ENCODE peak calls at places on chromosomes 1 and 21, in eight cellular contexts. G, J, R, L, Z, A, N and O are unnamed samples.

GRCh38 chr1:244065960-244066388 is 14.9 kb downstream of the ZBTB18 start:
- DNase-seq in G (peak), J (peak), R (no peak), L (no peak), Z (no peak), A (no peak), N (no peak), O (no peak)

GRCh38 chr1:211352985-211353515 is 26.4 kb downstream of the TRAF5 start:
- DNase-seq in G (no peak), J (peak), R (no peak), L (peak), Z (peak), A (peak), N (peak), O (no peak)

GRCh38 chr1:91404151-91405012 is at the start of gene HFM1:
- DNase-seq in G (peak), J (no peak), R (peak), L (peak), Z (peak), A (peak), N (peak), O (no peak)

GRCh38 chr1:194056169-194056568 is 869.8 kb upstream of the B3GALT2 start:
- DNase-seq in G (no peak), J (no peak), R (no peak), L (no peak), Z (no peak), A (no peak), N (no peak), O (no peak)

GRCh38 chr1:1630965-1631792 is 794 bp upstream of the MMP23B start:
- DNase-seq in G (no peak), J (peak), R (peak), L (no peak), Z (no peak), A (no peak), N (no peak), O (no peak)

GRCh38 chr1:208497866-208498541 is 253.8 kb upstream of the PLXNA2 start:
- DNase-seq in G (no peak), J (peak), R (peak), L (no peak), Z (no peak), A (no peak), N (no peak), O (no peak)

GRCh38 chr1:175892686-175893085 is 149.3 kb upstream of the TNR start:
- DNase-seq in G (no peak), J (no peak), R (no peak), L (no peak), Z (no peak), A (no peak), N (no peak), O (no peak)

GRCh38 chr1:182260516-182260915 is 131.1 kb downstream of the GLUL start:
- DNase-seq in G (no peak), J (no peak), R (no peak), L (no peak), Z (no peak), A (no peak), N (no peak), O (no peak)

GRCh38 chr1:2154022-2154421 is 40.5 kb downstream of the FAAP20 start:
- DNase-seq in G (no peak), J (no peak), R (no peak), L (no peak), Z (no peak), A (no peak), N (no peak), O (no peak)

GRCh38 chr1:226064816-226065248 is 2.3 kb downstream of the H3-3A start:
- DNase-seq in G (peak), J (peak), R (peak), L (peak), Z (peak), A (no peak), N (peak), O (no peak)

GRCh38 chr1:202105571-202106339 is 17.0 kb upstream of the GPR37L1 start:
- DNase-seq in G (peak), J (peak), R (peak), L (peak), Z (no peak), A (peak), N (no peak), O (no peak)

GRCh38 chr1:226656601-226657277 is 82.3 kb downstream of the ITPKB start:
- DNase-seq in G (peak), J (peak), R (peak), L (peak), Z (peak), A (no peak), N (peak), O (peak)

GRCh38 chr1:159853417-159853816 is 9.0 kb downstream of the VSIG8 start:
- DNase-seq in G (peak), J (no peak), R (no peak), L (no peak), Z (no peak), A (no peak), N (no peak), O (no peak)

GRCh38 chr1:67831850-67832513 is 1.3 kb downstream of the GNG12 start:
- DNase-seq in G (peak), J (peak), R (peak), L (no peak), Z (no peak), A (peak), N (no peak), O (no peak)

GRCh38 chr21:26810266-26810665 is 34.9 kb downstream of the ADAMTS1 start:
- DNase-seq in G (peak), J (no peak), R (no peak), L (no peak), Z (no peak), A (no peak), N (no peak), O (no peak)

GRCh38 chr1:229127301-229127700 is 143.6 kb upstream of the RAB4A start:
- DNase-seq in G (peak), J (no peak), R (no peak), L (no peak), Z (peak), A (no peak), N (no peak), O (no peak)

GRCh38 chr21:36589352-36589971 is 109.5 kb upstream of the SIM2 start:
- DNase-seq in G (peak), J (peak), R (peak), L (peak), Z (peak), A (peak), N (peak), O (no peak)

GRCh38 chr1:69947837-69948236 is 257.5 kb downstream of the LRRC40 start:
- DNase-seq in G (no peak), J (peak), R (no peak), L (no peak), Z (no peak), A (no peak), N (no peak), O (no peak)

GRCh38 chr1:15128520-15129313 is 24.8 kb upstream of the TMEM51 start:
- DNase-seq in G (peak), J (peak), R (peak), L (peak), Z (peak), A (peak), N (peak), O (no peak)

GRCh38 chr1:94326329-94326728 is 88.9 kb upstream of the ARHGAP29 start:
- DNase-seq in G (peak), J (peak), R (no peak), L (no peak), Z (no peak), A (no peak), N (no peak), O (no peak)
- H3K4me3 ChIP-seq in G (no peak), J (peak), R (no peak), L (no peak), Z (no peak), A (no peak), N (no peak), O (no peak)

GRCh38 chr1:206890125-206890637 is 7.1 kb upstream of the IL24 start:
- DNase-seq in G (peak), J (peak), R (no peak), L (no peak), Z (no peak), A (no peak), N (no peak), O (no peak)
- H3K27ac ChIP-seq in G (peak), J (peak), R (peak), L (no peak), Z (no peak), A (no peak), N (no peak), O (peak)

GRCh38 chr1:25562928-25563283 is 19.5 kb downstream of the LDLRAP1 start:
- DNase-seq in G (no peak), J (no peak), R (no peak), L (no peak), Z (no peak), A (no peak), N (no peak), O (no peak)
- H3K4me2 ChIP-seq in G (no peak), J (no peak), R (no peak), L (no peak), Z (peak), A (no peak), N (peak), O (no peak)

GRCh38 chr1:8533124-8533523 is 215.2 kb downstream of the SLC45A1 start:
- DNase-seq in G (no peak), J (no peak), R (no peak), L (no peak), Z (no peak), A (no peak), N (peak), O (no peak)

GRCh38 chr1:8524637-8525157 is 206.8 kb downstream of the SLC45A1 start:
- DNase-seq in G (peak), J (no peak), R (no peak), L (peak), Z (no peak), A (no peak), N (peak), O (no peak)

GRCh38 chr1:8533907-8534306 is 216.0 kb downstream of the SLC45A1 start:
- DNase-seq in G (no peak), J (no peak), R (no peak), L (peak), Z (no peak), A (no peak), N (peak), O (no peak)

GRCh38 chr1:8525291-8526275 is 207.7 kb downstream of the SLC45A1 start:
- DNase-seq in G (peak), J (peak), R (peak), L (peak), Z (no peak), A (peak), N (peak), O (peak)

GRCh38 chr1:8529901-8530300 is 212.0 kb downstream of the SLC45A1 start:
- DNase-seq in G (no peak), J (no peak), R (no peak), L (no peak), Z (no peak), A (no peak), N (no peak), O (no peak)
- H3K4me3 ChIP-seq in G (no peak), J (no peak), R (no peak), L (no peak), Z (no peak), A (no peak), N (peak), O (no peak)

GRCh38 chr1:61053281-61053711 is 29.1 kb upstream of the NFIA start:
- DNase-seq in G (no peak), J (no peak), R (peak), L (no peak), Z (no peak), A (no peak), N (no peak), O (no peak)

GRCh38 chr1:61053712-61054608 is 28.4 kb upstream of the NFIA start:
- DNase-seq in G (no peak), J (no peak), R (peak), L (peak), Z (no peak), A (no peak), N (no peak), O (no peak)

GRCh38 chr1:61055110-61055614 is 27.2 kb upstream of the NFIA start:
- DNase-seq in G (peak), J (peak), R (peak), L (no peak), Z (no peak), A (no peak), N (no peak), O (no peak)

GRCh38 chr1:61052393-61053280 is 29.7 kb upstream of the NFIA start:
- DNase-seq in G (no peak), J (no peak), R (peak), L (no peak), Z (peak), A (no peak), N (no peak), O (no peak)

GRCh38 chr1:61054636-61055035 is 27.7 kb upstream of the NFIA start:
- DNase-seq in G (no peak), J (no peak), R (peak), L (no peak), Z (no peak), A (no peak), N (no peak), O (no peak)
- H3K27ac ChIP-seq in G (no peak), J (no peak), R (no peak), L (no peak), Z (no peak), A (no peak), N (no peak), O (no peak)

GRCh38 chr1:110348771-110349170 is 9.6 kb downstream of the RBM15 start:
- DNase-seq in G (no peak), J (peak), R (no peak), L (no peak), Z (no peak), A (no peak), N (no peak), O (no peak)
- H3K4me2 ChIP-seq in G (peak), J (peak), R (peak), L (peak), Z (no peak), A (no peak), N (peak), O (peak)